ENCODE peak calls at places on chromosomes 12 and 14, in five cellular contexts. One of them, this sample, is unnamed.

GRCh38 chr12:130714591-130715149 is 1.4 kb downstream of the RIMBP2 start:
- DNase-seq in HCT116: no peak
- DNase-seq in lung: no peak
- DNase-seq in heart right ventricle: no peak
- DNase-seq in adrenal gland: no peak
- DNase-seq in this sample: no peak

GRCh38 chr14:80212025-80212402 is 710 bp upstream of the DIO2 start:
- DNase-seq in HCT116: no peak
- DNase-seq in lung: no peak
- DNase-seq in heart right ventricle: no peak
- DNase-seq in adrenal gland: no peak
- DNase-seq in this sample: peak; percentile 1

GRCh38 chr14:63524537-63525155 is 18.5 kb downstream of the PPP2R5E start:
- DNase-seq in HCT116: no peak
- DNase-seq in lung: no peak
- DNase-seq in heart right ventricle: no peak
- DNase-seq in adrenal gland: no peak
- DNase-seq in this sample: peak; percentile 65

GRCh38 chr12:75706786-75707605 is 195.6 kb upstream of the KRR1 start:
- DNase-seq in HCT116: no peak
- DNase-seq in lung: no peak
- DNase-seq in heart right ventricle: no peak
- DNase-seq in adrenal gland: no peak
- DNase-seq in this sample: no peak

GRCh38 chr14:31936100-31936499 is 141.0 kb upstream of the ARHGAP5 start:
- DNase-seq in HCT116: no peak
- DNase-seq in lung: no peak
- DNase-seq in heart right ventricle: no peak
- DNase-seq in adrenal gland: no peak
- DNase-seq in this sample: peak; percentile 89

GRCh38 chr12:10634427-10634826 is 21.0 kb upstream of the MAGOHB start:
- DNase-seq in HCT116: no peak
- DNase-seq in lung: no peak
- DNase-seq in heart right ventricle: no peak
- DNase-seq in adrenal gland: no peak
- DNase-seq in this sample: no peak

GRCh38 chr14:26820101-26820500 is 222.3 kb upstream of the NOVA1 start:
- DNase-seq in HCT116: no peak
- DNase-seq in lung: no peak
- DNase-seq in heart right ventricle: no peak
- DNase-seq in adrenal gland: no peak
- DNase-seq in this sample: no peak

GRCh38 chr12:111248981-111249380 is 119.9 kb downstream of the PHETA1 start:
- DNase-seq in HCT116: no peak
- DNase-seq in lung: no peak
- DNase-seq in heart right ventricle: no peak
- DNase-seq in adrenal gland: no peak
- DNase-seq in this sample: no peak

DNA sequence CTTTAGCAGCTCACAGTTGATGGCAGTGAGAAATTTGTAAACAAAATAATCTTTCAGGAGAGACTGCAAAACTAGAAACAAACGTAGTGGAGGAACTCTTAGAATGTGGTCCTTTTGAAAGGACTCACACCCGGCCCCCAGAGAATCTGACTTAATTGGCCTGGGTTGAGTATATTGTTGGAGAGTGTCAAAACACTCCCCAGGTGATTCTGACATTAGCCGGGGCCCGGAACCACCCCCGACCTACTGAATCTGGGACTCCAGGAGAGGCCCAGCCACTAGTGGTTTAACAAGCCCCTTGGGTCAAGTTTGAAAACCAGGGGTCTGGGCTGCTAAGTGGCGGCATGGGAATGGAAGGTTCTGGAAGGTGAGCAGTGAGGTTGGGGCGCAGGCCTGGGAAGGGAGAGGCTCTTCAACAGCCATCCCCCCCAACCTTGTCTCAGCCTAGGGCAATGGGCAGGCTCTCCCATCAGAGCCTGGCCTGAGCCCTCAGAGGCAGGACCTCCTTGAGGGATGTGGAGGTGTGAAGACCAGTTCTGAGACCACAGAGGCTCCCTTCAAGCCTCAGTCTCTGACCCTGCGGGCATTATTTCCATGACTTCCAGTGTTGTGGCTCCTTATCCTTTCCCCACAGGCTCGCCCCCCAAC is 1.1 kb upstream of the ELK3 start:
- DNase-seq in HCT116: no peak
- DNase-seq in lung: no peak
- DNase-seq in heart right ventricle: no peak
- DNase-seq in adrenal gland: no peak
- DNase-seq in this sample: no peak
- H3K36me3 ChIP-seq in HCT116: no peaks in the 10 kb centered on the region
- H3K36me3 ChIP-seq in lung: no peaks in the 10 kb centered on the region
- H3K36me3 ChIP-seq in heart right ventricle: no peaks in the 10 kb centered on the region
- H3K36me3 ChIP-seq in adrenal gland: no peaks in the 10 kb centered on the region
- H3K36me3 ChIP-seq in this sample: no peaks in the 10 kb centered on the region

DNA sequence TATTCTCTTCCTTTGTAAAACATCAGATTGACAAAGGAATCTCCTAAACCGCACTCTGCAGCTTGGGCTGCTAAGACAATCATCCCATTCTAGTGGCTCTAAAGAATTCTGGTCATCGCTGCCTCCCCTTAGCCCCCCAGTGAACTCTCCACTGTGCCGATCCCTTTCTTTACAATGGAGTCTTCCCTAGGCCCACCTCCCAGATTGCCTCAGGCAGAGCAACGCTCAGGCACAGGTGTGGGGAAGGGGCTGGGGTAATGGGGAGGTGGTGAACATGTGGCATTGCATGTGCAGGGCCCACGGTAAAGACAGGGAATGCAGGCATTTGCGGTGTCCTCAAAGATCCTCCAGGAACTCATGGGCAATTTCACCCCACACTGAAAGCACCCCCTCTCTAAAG is 86.3 kb downstream of the PLEKHG3 start:
- DNase-seq in HCT116: no peak
- DNase-seq in lung: no peak
- DNase-seq in heart right ventricle: no peak
- DNase-seq in adrenal gland: no peak
- DNase-seq in this sample: no peak
- H3K27ac ChIP-seq in HCT116: no peak overlapping the region
- H3K27ac ChIP-seq in lung: no peak overlapping the region
- H3K27ac ChIP-seq in heart right ventricle: no peak overlapping the region
- H3K27ac ChIP-seq in adrenal gland: no peak overlapping the region
- H3K27ac ChIP-seq in this sample: no peak overlapping the region

DNA sequence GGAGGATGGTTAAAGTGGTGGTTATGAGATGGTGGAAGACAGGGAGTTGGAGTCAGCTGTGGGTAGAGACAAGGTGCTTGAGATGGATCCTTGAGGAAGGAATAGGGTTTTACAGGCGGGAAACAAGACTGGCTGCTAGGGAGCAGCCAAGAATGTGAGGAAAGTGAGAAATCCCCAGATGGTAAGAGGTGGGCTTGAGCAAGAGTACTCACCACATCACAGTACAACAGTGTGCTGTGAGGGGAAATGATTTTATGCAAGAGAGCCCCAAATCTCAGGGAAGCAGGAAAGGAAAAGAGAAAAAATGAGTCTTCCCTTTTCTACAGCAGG is 7.4 kb downstream of the ATN1 start:
- DNase-seq in HCT116: no peak
- DNase-seq in lung: no peak
- DNase-seq in heart right ventricle: no peak
- DNase-seq in adrenal gland: no peak
- DNase-seq in this sample: no peak
- H3K36me3 ChIP-seq in HCT116: peaks cover 29% of the 10 kb centered on the region
- H3K36me3 ChIP-seq in lung: peaks cover 24% of the 10 kb centered on the region
- H3K36me3 ChIP-seq in heart right ventricle: no peaks in the 10 kb centered on the region
- H3K36me3 ChIP-seq in adrenal gland: no peaks in the 10 kb centered on the region
- H3K36me3 ChIP-seq in this sample: peaks cover 7% of the 10 kb centered on the region

GRCh38 chr12:19967001-19967400 is 401.3 kb upstream of the PDE3A start:
- DNase-seq in HCT116: no peak
- DNase-seq in lung: no peak
- DNase-seq in heart right ventricle: no peak
- DNase-seq in adrenal gland: no peak
- DNase-seq in this sample: no peak
- H3K27ac ChIP-seq in HCT116: no peak overlapping the region
- H3K27ac ChIP-seq in lung: no peak overlapping the region
- H3K27ac ChIP-seq in heart right ventricle: no peak overlapping the region
- H3K27ac ChIP-seq in adrenal gland: no peak overlapping the region
- H3K27ac ChIP-seq in this sample: no peak overlapping the region

This sample was measured in small intestine.